ENCODE peak calls at places on chromosomes 6 and 20, in ten cellular contexts. P, M, L, C, R, K, D, U, X and W are unnamed samples.

GRCh38 chr20:44113642-44113945 is 73.4 kb downstream of the JPH2 start:
- DNase-seq in P (no peak), M (no peak), L (no peak), C (peak; percentile 79), R (no peak), K (no peak), D (peak; percentile 78), U (no peak), X (no peak), W (no peak)

GRCh38 chr6:92329416-92329815 is 1089.9 kb downstream of the EPHA7 start:
- DNase-seq in P (no peak), M (no peak), L (no peak), C (no peak), R (no peak), K (no peak), D (no peak), U (no peak), X (no peak), W (no peak)

GRCh38 chr6:133247581-133247980 is 6.4 kb downstream of the EYA4 start:
- DNase-seq in P (no peak), M (no peak), L (no peak), C (no peak), R (no peak), K (no peak), D (no peak), U (no peak), X (no peak), W (no peak)

GRCh38 chr20:32458837-32459220 is 100.7 kb downstream of the ASXL1 start:
- DNase-seq in P (no peak), M (no peak), L (no peak), C (no peak), R (no peak), K (no peak), D (no peak), U (no peak), X (no peak), W (no peak)

GRCh38 chr6:154766993-154767392 is 33.8 kb downstream of the SCAF8 start:
- DNase-seq in P (no peak), M (no peak), L (no peak), C (no peak), R (peak; percentile 19), K (peak; percentile 1), D (no peak), U (peak; percentile 85), X (no peak), W (no peak)

GRCh38 chr6:32329141-32329540 is 42.6 kb downstream of the TSBP1 start:
- DNase-seq in P (no peak), M (no peak), L (no peak), C (no peak), R (no peak), K (peak; percentile 0), D (no peak), U (no peak), X (no peak), W (no peak)

GRCh38 chr20:49276201-49276894 is 1.5 kb downstream of the ZNFX1 start:
- DNase-seq in P (no peak), M (no peak), L (no peak), C (peak; percentile 51), R (peak; percentile 73), K (no peak), D (peak; percentile 24), U (no peak), X (peak; percentile 35), W (peak; percentile 27)

GRCh38 chr6:30555428-30556005 is 772 bp downstream of the GNL1 start:
- DNase-seq in P (no peak), M (peak; percentile 31), L (no peak), C (peak; percentile 64), R (peak; percentile 20), K (no peak), D (peak; percentile 84), U (peak; percentile 83), X (no peak), W (no peak)

GRCh38 chr6:92708945-92709344 is 710.4 kb downstream of the EPHA7 start:
- DNase-seq in P (no peak), M (no peak), L (no peak), C (no peak), R (no peak), K (no peak), D (no peak), U (no peak), X (no peak), W (no peak)

GRCh38 chr6:147700436-147701209 is 192.1 kb downstream of the SAMD5 start:
- DNase-seq in P (no peak), M (no peak), L (no peak), C (no peak), R (no peak), K (no peak), D (peak; percentile 15), U (no peak), X (no peak), W (no peak)

GRCh38 chr6:127516676-127517273 is 2.4 kb downstream of the MTCL3 start:
- DNase-seq in P (no peak), M (peak; percentile 55), L (peak; percentile 70), C (peak; percentile 87), R (peak; percentile 90), K (no peak), D (peak; percentile 76), U (peak; percentile 76), X (no peak), W (no peak)

GRCh38 chr20:1150218-1150617 is 31.8 kb downstream of the PSMF1 start:
- DNase-seq in P (no peak), M (peak; percentile 22), L (no peak), C (no peak), R (no peak), K (no peak), D (no peak), U (no peak), X (no peak), W (no peak)

GRCh38 chr6:94027374-94027773 is 608.0 kb upstream of the EPHA7 start:
- DNase-seq in P (no peak), M (no peak), L (no peak), C (no peak), R (no peak), K (no peak), D (no peak), U (no peak), X (no peak), W (no peak)

GRCh38 chr6:159038914-159039884 is 5.6 kb downstream of the TAGAP start:
- DNase-seq in P (no peak), M (peak; percentile 70), L (no peak), C (no peak), R (no peak), K (peak; percentile 50), D (no peak), U (no peak), X (peak; percentile 89), W (no peak)

GRCh38 chr6:82144007-82144851 is 103.3 kb downstream of the IBTK start:
- DNase-seq in P (no peak), M (peak; percentile 87), L (no peak), C (no peak), R (no peak), K (peak; percentile 94), D (peak; percentile 25), U (peak; percentile 27), X (no peak), W (no peak)

GRCh38 chr6:108888052-108888451 is 39.8 kb downstream of the ARMC2 start:
- DNase-seq in P (no peak), M (no peak), L (no peak), C (no peak), R (no peak), K (no peak), D (no peak), U (no peak), X (no peak), W (no peak)

GRCh38 chr20:4038047-4038459 is 22.7 kb upstream of the RNF24 start:
- DNase-seq in P (peak; percentile 89), M (peak; percentile 43), L (no peak), C (no peak), R (peak; percentile 91), K (peak; percentile 65), D (peak; percentile 71), U (peak; percentile 46), X (peak; percentile 99), W (peak; percentile 58)

GRCh38 chr20:51131806-51132205 is 108.9 kb upstream of the KCNG1 start:
- DNase-seq in P (no peak), M (no peak), L (peak; percentile 86), C (no peak), R (no peak), K (no peak), D (no peak), U (no peak), X (no peak), W (no peak)

GRCh38 chr6:170258395-170258794 is 32.5 kb downstream of the DLL1 start:
- DNase-seq in P (no peak), M (no peak), L (no peak), C (no peak), R (no peak), K (no peak), D (no peak), U (no peak), X (no peak), W (no peak)

GRCh38 chr20:47809561-47809960 is 24.3 kb upstream of the SULF2 start:
- DNase-seq in P (no peak), M (peak; percentile 100), L (no peak), C (no peak), R (no peak), K (no peak), D (no peak), U (no peak), X (no peak), W (no peak)

GRCh38 chr6:151008425-151008824 is 142.9 kb downstream of the MTHFD1L start:
- DNase-seq in P (no peak), M (no peak), L (no peak), C (no peak), R (no peak), K (no peak), D (no peak), U (no peak), X (no peak), W (no peak)

GRCh38 chr20:62048821-62049291 is 16.8 kb downstream of the TAF4 start:
- DNase-seq in P (no peak), M (no peak), L (no peak), C (no peak), R (no peak), K (no peak), D (no peak), U (no peak), X (no peak), W (no peak)

GRCh38 chr20:62916703-62917476 is 9.4 kb downstream of the DIDO1 start:
- DNase-seq in P (no peak), M (no peak), L (no peak), C (no peak), R (no peak), K (no peak), D (no peak), U (no peak), X (no peak), W (no peak)

GRCh38 chr20:49312661-49313060 is 34.8 kb upstream of the ZNFX1 start:
- DNase-seq in P (no peak), M (no peak), L (no peak), C (no peak), R (no peak), K (no peak), D (no peak), U (no peak), X (no peak), W (no peak)

GRCh38 chr6:11535801-11536230 is 1.7 kb upstream of the TMEM170B start:
- DNase-seq in P (no peak), M (peak; percentile 42), L (no peak), C (no peak), R (no peak), K (no peak), D (peak; percentile 26), U (no peak), X (no peak), W (no peak)

GRCh38 chr6:155142902-155143609 is 120.8 kb upstream of the CLDN20 start:
- DNase-seq in P (no peak), M (no peak), L (no peak), C (no peak), R (no peak), K (no peak), D (no peak), U (no peak), X (no peak), W (no peak)

GRCh38 chr6:146990821-146991798 is 213.1 kb upstream of the STXBP5 start:
- DNase-seq in P (no peak), M (peak; percentile 12), L (no peak), C (no peak), R (no peak), K (no peak), D (no peak), U (no peak), X (no peak), W (no peak)

GRCh38 chr6:124960757-124961467 is 1.3 kb upstream of the RNF217 start:
- DNase-seq in P (no peak), M (no peak), L (no peak), C (no peak), R (no peak), K (no peak), D (no peak), U (no peak), X (no peak), W (no peak)